ENCODE peak calls at places on chromosomes 16 and 17, in nine cellular contexts. T, Z, E, Q, N, C, R, H and O are unnamed samples.

GRCh38 chr17:47729486-47729885 is 3.5 kb upstream of the TBX21 start:
- DNase-seq in T (no peak), Z (no peak), E (peak; percentile 17), Q (no peak), N (no peak), C (no peak), R (no peak), H (no peak), O (no peak)

GRCh38 chr16:57752581-57753447 is 17.2 kb downstream of the KATNB1 start:
- DNase-seq in T (no peak), Z (no peak), E (no peak), Q (no peak), N (no peak), C (no peak), R (no peak), H (no peak), O (no peak)

GRCh38 chr17:45740553-45741330 is 43.4 kb upstream of the CRHR1 start:
- DNase-seq in T (peak; percentile 9), Z (peak; percentile 31), E (peak; percentile 99), Q (no peak), N (peak; percentile 72), C (peak; percentile 64), R (no peak), H (peak; percentile 8), O (no peak)

GRCh38 chr16:49556252-49557069 is 182.9 kb downstream of the C16orf78 start:
- DNase-seq in T (no peak), Z (peak; percentile 38), E (peak; percentile 55), Q (no peak), N (no peak), C (no peak), R (no peak), H (peak; percentile 68), O (peak; percentile 54)

GRCh38 chr16:48025359-48025758 is 130.4 kb downstream of the ABCC12 start:
- DNase-seq in T (no peak), Z (no peak), E (no peak), Q (no peak), N (no peak), C (no peak), R (no peak), H (no peak), O (no peak)

GRCh38 chr17:41451154-41451728 is 10.5 kb upstream of the KRT38 start:
- DNase-seq in T (no peak), Z (peak; percentile 40), E (no peak), Q (no peak), N (no peak), C (no peak), R (no peak), H (peak; percentile 19), O (no peak)

GRCh38 chr16:4309102-4309832 is 6.6 kb upstream of the GLIS2 start:
- DNase-seq in T (no peak), Z (no peak), E (peak; percentile 32), Q (no peak), N (no peak), C (no peak), R (no peak), H (no peak), O (no peak)

GRCh38 chr17:40190197-40191021 is 13.1 kb downstream of the RAPGEFL1 start:
- DNase-seq in T (no peak), Z (peak; percentile 38), E (peak; percentile 91), Q (no peak), N (no peak), C (peak; percentile 72), R (no peak), H (no peak), O (no peak)

GRCh38 chr17:58513391-58513912 is 986 bp downstream of the MTMR4 start:
- DNase-seq in T (no peak), Z (no peak), E (no peak), Q (no peak), N (no peak), C (no peak), R (no peak), H (peak; percentile 34), O (no peak)

GRCh38 chr16:56977256-56977655 is 12.1 kb upstream of the NLRC5 start:
- DNase-seq in T (no peak), Z (no peak), E (no peak), Q (no peak), N (no peak), C (no peak), R (no peak), H (no peak), O (no peak)